ENCODE peak calls at places on chromosomes 1 and 21, in seven cellular contexts. One of them, this sample, is unnamed.
A peak's percentile ranks its signal among the peaks of the same experiment; 100 is the strongest.

GRCh38 chr1:42259059-42259738 is 75.8 kb downstream of the FOXJ3 start:
- DNase-seq in ovary: no peak
- DNase-seq in uterus: no peak
- DNase-seq in left ventricle myocardium inferior: no peak
- DNase-seq in A549: no peak
- DNase-seq in fibroblast of lung: peak; percentile 82
- DNase-seq in body of pancreas: no peak
- DNase-seq in this sample: no peak

GRCh38 chr1:26799479-26800133 is 11.9 kb downstream of the PIGV start:
- DNase-seq in ovary: peak; percentile 69
- DNase-seq in uterus: peak; percentile 58
- DNase-seq in left ventricle myocardium inferior: peak; percentile 78
- DNase-seq in A549: no peak
- DNase-seq in fibroblast of lung: peak; percentile 84
- DNase-seq in body of pancreas: no peak
- DNase-seq in this sample: no peak

GRCh38 chr1:170594227-170594626 is 62.3 kb downstream of the GORAB start:
- DNase-seq in ovary: no peak
- DNase-seq in uterus: no peak
- DNase-seq in left ventricle myocardium inferior: no peak
- DNase-seq in A549: no peak
- DNase-seq in fibroblast of lung: no peak
- DNase-seq in body of pancreas: no peak
- DNase-seq in this sample: peak; percentile 35

GRCh38 chr1:192513697-192514096 is 61.9 kb upstream of the RGS1 start:
- DNase-seq in ovary: no peak
- DNase-seq in uterus: no peak
- DNase-seq in left ventricle myocardium inferior: no peak
- DNase-seq in A549: no peak
- DNase-seq in fibroblast of lung: no peak
- DNase-seq in body of pancreas: no peak
- DNase-seq in this sample: no peak

GRCh38 chr1:77550135-77550534 is 132.3 kb downstream of the ZZZ3 start:
- DNase-seq in ovary: no peak
- DNase-seq in uterus: no peak
- DNase-seq in left ventricle myocardium inferior: no peak
- DNase-seq in A549: no peak
- DNase-seq in fibroblast of lung: no peak
- DNase-seq in body of pancreas: no peak
- DNase-seq in this sample: no peak

GRCh38 chr1:60425528-60425927 is 352.0 kb upstream of the C1orf87 start:
- DNase-seq in ovary: no peak
- DNase-seq in uterus: no peak
- DNase-seq in left ventricle myocardium inferior: no peak
- DNase-seq in A549: no peak
- DNase-seq in fibroblast of lung: peak; percentile 3
- DNase-seq in body of pancreas: no peak
- DNase-seq in this sample: peak; percentile 13

GRCh38 chr1:163090321-163090945 is 21.3 kb downstream of the RGS4 start:
- DNase-seq in ovary: no peak
- DNase-seq in uterus: no peak
- DNase-seq in left ventricle myocardium inferior: no peak
- DNase-seq in A549: no peak
- DNase-seq in fibroblast of lung: peak; percentile 70
- DNase-seq in body of pancreas: no peak
- DNase-seq in this sample: no peak

GRCh38 chr21:15742052-15742451 is 12.3 kb downstream of the USP25 start:
- DNase-seq in ovary: no peak
- DNase-seq in uterus: no peak
- DNase-seq in left ventricle myocardium inferior: no peak
- DNase-seq in A549: no peak
- DNase-seq in fibroblast of lung: peak; percentile 25
- DNase-seq in body of pancreas: no peak
- DNase-seq in this sample: no peak

GRCh38 chr1:167103236-167103894 is 9.5 kb downstream of the STYXL2 start:
- DNase-seq in ovary: no peak
- DNase-seq in uterus: no peak
- DNase-seq in left ventricle myocardium inferior: no peak
- DNase-seq in A549: no peak
- DNase-seq in fibroblast of lung: peak; percentile 60
- DNase-seq in body of pancreas: no peak
- DNase-seq in this sample: no peak

GRCh38 chr1:165289556-165289955 is 67.0 kb downstream of the LMX1A start:
- DNase-seq in ovary: no peak
- DNase-seq in uterus: no peak
- DNase-seq in left ventricle myocardium inferior: no peak
- DNase-seq in A549: no peak
- DNase-seq in fibroblast of lung: no peak
- DNase-seq in body of pancreas: no peak
- DNase-seq in this sample: peak; percentile 18

GRCh38 chr1:220003585-220004299 is 42.6 kb downstream of the EPRS1 start:
- DNase-seq in ovary: no peak
- DNase-seq in uterus: no peak
- DNase-seq in left ventricle myocardium inferior: no peak
- DNase-seq in A549: no peak
- DNase-seq in fibroblast of lung: no peak
- DNase-seq in body of pancreas: no peak
- DNase-seq in this sample: no peak

GRCh38 chr1:17195731-17196130 is 9.2 kb upstream of the PADI1 start:
- DNase-seq in ovary: no peak
- DNase-seq in uterus: no peak
- DNase-seq in left ventricle myocardium inferior: no peak
- DNase-seq in A549: no peak
- DNase-seq in fibroblast of lung: no peak
- DNase-seq in body of pancreas: no peak
- DNase-seq in this sample: no peak

GRCh38 chr1:90723561-90724108 is 6.5 kb upstream of the BARHL2 start:
- DNase-seq in ovary: no peak
- DNase-seq in uterus: no peak
- DNase-seq in left ventricle myocardium inferior: no peak
- DNase-seq in A549: no peak
- DNase-seq in fibroblast of lung: no peak
- DNase-seq in body of pancreas: no peak
- DNase-seq in this sample: peak; percentile 54

GRCh38 chr1:24803987-24804530 is 58.8 kb downstream of the CLIC4 start:
- DNase-seq in ovary: no peak
- DNase-seq in uterus: no peak
- DNase-seq in left ventricle myocardium inferior: no peak
- DNase-seq in A549: no peak
- DNase-seq in fibroblast of lung: no peak
- DNase-seq in body of pancreas: no peak
- DNase-seq in this sample: no peak

GRCh38 chr1:95309031-95309459 is 75.0 kb downstream of the RWDD3 start:
- DNase-seq in ovary: no peak
- DNase-seq in uterus: no peak
- DNase-seq in left ventricle myocardium inferior: no peak
- DNase-seq in A549: peak; percentile 42
- DNase-seq in fibroblast of lung: peak; percentile 28
- DNase-seq in body of pancreas: no peak
- DNase-seq in this sample: peak; percentile 51

GRCh38 chr21:43354016-43354420 is 72.9 kb downstream of the SIK1 start:
- DNase-seq in ovary: no peak
- DNase-seq in uterus: no peak
- DNase-seq in left ventricle myocardium inferior: no peak
- DNase-seq in A549: no peak
- DNase-seq in fibroblast of lung: no peak
- DNase-seq in body of pancreas: no peak
- DNase-seq in this sample: no peak

GRCh38 chr1:21655748-21656147 is 13.4 kb downstream of the RAP1GAP start:
- DNase-seq in ovary: no peak
- DNase-seq in uterus: no peak
- DNase-seq in left ventricle myocardium inferior: no peak
- DNase-seq in A549: peak; percentile 51
- DNase-seq in fibroblast of lung: no peak
- DNase-seq in body of pancreas: no peak
- DNase-seq in this sample: peak; percentile 65

GRCh38 chr1:204947338-204947737 is 76.7 kb downstream of the NFASC start:
- DNase-seq in ovary: no peak
- DNase-seq in uterus: no peak
- DNase-seq in left ventricle myocardium inferior: no peak
- DNase-seq in A549: no peak
- DNase-seq in fibroblast of lung: no peak
- DNase-seq in body of pancreas: no peak
- DNase-seq in this sample: no peak

GRCh38 chr1:7026188-7026587 is 240.9 kb downstream of the CAMTA1 start:
- DNase-seq in ovary: no peak
- DNase-seq in uterus: no peak
- DNase-seq in left ventricle myocardium inferior: no peak
- DNase-seq in A549: peak; percentile 9
- DNase-seq in fibroblast of lung: peak; percentile 11
- DNase-seq in body of pancreas: no peak
- DNase-seq in this sample: no peak

GRCh38 chr1:52059326-52059725 is 3.2 kb downstream of the BTF3L4 start:
- DNase-seq in ovary: no peak
- DNase-seq in uterus: no peak
- DNase-seq in left ventricle myocardium inferior: no peak
- DNase-seq in A549: no peak
- DNase-seq in fibroblast of lung: peak; percentile 53
- DNase-seq in body of pancreas: no peak
- DNase-seq in this sample: no peak

GRCh38 chr1:218887141-218887925 is 286.3 kb upstream of the LYPLAL1 start:
- DNase-seq in ovary: no peak
- DNase-seq in uterus: no peak
- DNase-seq in left ventricle myocardium inferior: no peak
- DNase-seq in A549: no peak
- DNase-seq in fibroblast of lung: peak; percentile 39
- DNase-seq in body of pancreas: no peak
- DNase-seq in this sample: no peak

GRCh38 chr1:163071381-163072255 is 2.5 kb downstream of the RGS4 start:
- DNase-seq in ovary: peak; percentile 26
- DNase-seq in uterus: peak; percentile 54
- DNase-seq in left ventricle myocardium inferior: peak; percentile 39
- DNase-seq in A549: peak; percentile 56
- DNase-seq in fibroblast of lung: peak; percentile 90
- DNase-seq in body of pancreas: peak; percentile 57
- DNase-seq in this sample: peak; percentile 85

GRCh38 chr1:20069932-20070331 is at the start of gene PLA2G5:
- DNase-seq in ovary: peak; percentile 82
- DNase-seq in uterus: peak; percentile 64
- DNase-seq in left ventricle myocardium inferior: peak; percentile 87
- DNase-seq in A549: no peak
- DNase-seq in fibroblast of lung: peak; percentile 79
- DNase-seq in body of pancreas: peak; percentile 16
- DNase-seq in this sample: peak; percentile 78

GRCh38 chr1:112063781-112064180 is 74.3 kb upstream of the KCND3 start:
- DNase-seq in ovary: no peak
- DNase-seq in uterus: no peak
- DNase-seq in left ventricle myocardium inferior: no peak
- DNase-seq in A549: no peak
- DNase-seq in fibroblast of lung: no peak
- DNase-seq in body of pancreas: no peak
- DNase-seq in this sample: no peak

GRCh38 chr1:155094622-155094948 is 15.9 kb downstream of the EFNA3 start:
- DNase-seq in ovary: no peak
- DNase-seq in uterus: no peak
- DNase-seq in left ventricle myocardium inferior: no peak
- DNase-seq in A549: no peak
- DNase-seq in fibroblast of lung: no peak
- DNase-seq in body of pancreas: no peak
- DNase-seq in this sample: no peak
- TF ChIP-seq CTCF in ovary: no peak
- TF ChIP-seq CTCF in uterus: no peak
- TF ChIP-seq CTCF in left ventricle myocardium inferior: no peak
- TF ChIP-seq CTCF in A549: no peak
- TF ChIP-seq CTCF in fibroblast of lung: no peak
- TF ChIP-seq CTCF in body of pancreas: no peak
- TF ChIP-seq CTCF in this sample: no peak

DNA sequence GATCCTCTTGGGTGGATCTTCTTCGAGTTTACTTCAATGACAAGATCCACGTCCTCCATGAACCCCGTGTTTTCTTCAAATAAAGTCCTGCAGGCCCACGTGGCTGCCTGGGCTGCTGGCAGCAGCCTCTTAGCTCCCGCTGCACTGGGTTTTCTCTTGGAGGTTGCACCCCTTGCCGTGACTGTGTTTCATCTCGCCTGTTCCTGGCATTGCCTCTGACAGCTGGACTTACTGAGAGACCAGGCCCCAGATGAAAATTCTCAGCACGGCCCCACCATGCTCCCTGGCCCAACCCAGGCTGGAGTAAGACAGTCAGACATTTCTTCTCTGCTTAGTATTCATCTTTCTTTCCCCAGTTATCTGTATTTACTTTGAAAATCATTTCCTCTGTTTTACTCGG is 274.8 kb upstream of the RUNX1 start:
- DNase-seq in ovary: peak; percentile 45
- DNase-seq in uterus: peak; percentile 63
- DNase-seq in left ventricle myocardium inferior: peak; percentile 44
- DNase-seq in A549: no peak
- DNase-seq in fibroblast of lung: peak; percentile 16
- DNase-seq in body of pancreas: no peak
- DNase-seq in this sample: no peak
- H3K27ac ChIP-seq in ovary: peak overlapping the region; percentile 7
- H3K27ac ChIP-seq in uterus: peak overlapping the region; percentile 20
- H3K27ac ChIP-seq in left ventricle myocardium inferior: peak overlapping the region; percentile 49
- H3K27ac ChIP-seq in A549: no peak overlapping the region
- H3K27ac ChIP-seq in fibroblast of lung: peak overlapping the region; percentile 11
- H3K27ac ChIP-seq in body of pancreas: peak overlapping the region; percentile 45
- H3K27ac ChIP-seq in this sample: no peak overlapping the region

GRCh38 chr1:183634429-183635065 is 1.0 kb downstream of the ARPC5 start:
- DNase-seq in ovary: no peak
- DNase-seq in uterus: no peak
- DNase-seq in left ventricle myocardium inferior: no peak
- DNase-seq in A549: no peak
- DNase-seq in fibroblast of lung: no peak
- DNase-seq in body of pancreas: no peak
- DNase-seq in this sample: no peak

GRCh38 chr1:183633676-183634343 is 1.8 kb downstream of the ARPC5 start:
- DNase-seq in ovary: no peak
- DNase-seq in uterus: no peak
- DNase-seq in left ventricle myocardium inferior: no peak
- DNase-seq in A549: peak; percentile 83
- DNase-seq in fibroblast of lung: peak; percentile 92
- DNase-seq in body of pancreas: no peak
- DNase-seq in this sample: no peak

GRCh38 chr1:183636334-183636682 is 725 bp upstream of the ARPC5 start:
- DNase-seq in ovary: no peak
- DNase-seq in uterus: no peak
- DNase-seq in left ventricle myocardium inferior: no peak
- DNase-seq in A549: no peak
- DNase-seq in fibroblast of lung: no peak
- DNase-seq in body of pancreas: no peak
- DNase-seq in this sample: no peak

GRCh38 chr1:183635606-183636333 is at the start of gene ARPC5:
- DNase-seq in ovary: peak; percentile 97
- DNase-seq in uterus: peak; percentile 98
- DNase-seq in left ventricle myocardium inferior: peak; percentile 96
- DNase-seq in A549: peak; percentile 98
- DNase-seq in fibroblast of lung: peak; percentile 98
- DNase-seq in body of pancreas: peak; percentile 96
- DNase-seq in this sample: peak; percentile 97

GRCh38 chr1:183635112-183635605 is 424 bp downstream of the ARPC5 start:
- DNase-seq in ovary: peak; percentile 55
- DNase-seq in uterus: no peak
- DNase-seq in left ventricle myocardium inferior: peak; percentile 48
- DNase-seq in A549: no peak
- DNase-seq in fibroblast of lung: peak; percentile 20
- DNase-seq in body of pancreas: peak; percentile 49
- DNase-seq in this sample: no peak
- TF ChIP-seq CTCF in ovary: no peak
- TF ChIP-seq CTCF in uterus: no peak
- TF ChIP-seq CTCF in left ventricle myocardium inferior: no peak
- TF ChIP-seq CTCF in A549: no peak
- TF ChIP-seq CTCF in fibroblast of lung: no peak
- TF ChIP-seq CTCF in body of pancreas: no peak
- TF ChIP-seq CTCF in this sample: no peak

GRCh38 chr1:158564608-158565007 is 5.8 kb downstream of the OR6P1 start:
- DNase-seq in ovary: no peak
- DNase-seq in uterus: no peak
- DNase-seq in left ventricle myocardium inferior: no peak
- DNase-seq in A549: no peak
- DNase-seq in fibroblast of lung: no peak
- DNase-seq in body of pancreas: no peak
- DNase-seq in this sample: no peak

GRCh38 chr1:158570480-158570879 is at the start of gene OR6P1:
- DNase-seq in ovary: no peak
- DNase-seq in uterus: no peak
- DNase-seq in left ventricle myocardium inferior: no peak
- DNase-seq in A549: no peak
- DNase-seq in fibroblast of lung: no peak
- DNase-seq in body of pancreas: no peak
- DNase-seq in this sample: no peak
- H3K27ac ChIP-seq in ovary: no peak within 1 kb of the TSS
- H3K27ac ChIP-seq in uterus: no peak within 1 kb of the TSS
- H3K27ac ChIP-seq in left ventricle myocardium inferior: no peak within 1 kb of the TSS
- H3K27ac ChIP-seq in A549: no peak within 1 kb of the TSS
- H3K27ac ChIP-seq in fibroblast of lung: no peak within 1 kb of the TSS
- H3K27ac ChIP-seq in body of pancreas: no peak within 1 kb of the TSS
- H3K27ac ChIP-seq in this sample: no peak within 1 kb of the TSS